ENCODE peak calls at places on chromosomes 11 and 22, in four cellular contexts. Q is choroid plexus epithelial cell, G is neuronal stem cell, U is AG04450. D is an unnamed sample.

GRCh38 chr22:43135565-43135964 is 7.6 kb downstream of the MCAT start:
- DNase-seq in Q (no peak), G (no peak), U (no peak), D (no peak)

GRCh38 chr22:27642104-27642800 is 159.3 kb downstream of the MN1 start:
- DNase-seq in Q (no peak), G (peak), U (no peak), D (no peak)

GRCh38 chr11:1371836-1372465 is 17.8 kb upstream of the BRSK2 start:
- DNase-seq in Q (no peak), G (no peak), U (no peak), D (no peak)

GRCh38 chr11:126816655-126817054 is 183.9 kb downstream of the KIRREL3 start:
- DNase-seq in Q (no peak), G (no peak), U (no peak), D (no peak)

GRCh38 chr22:42670921-42671709 is 21.9 kb upstream of the CYB5R3 start:
- DNase-seq in Q (peak), G (no peak), U (no peak), D (peak)

GRCh38 chr22:37021710-37022482 is 2.4 kb downstream of the MPST start:
- DNase-seq in Q (peak), G (peak), U (no peak), D (peak)

GRCh38 chr11:119218141-119218878 is 12.2 kb downstream of the CBL start:
- DNase-seq in Q (peak), G (no peak), U (peak), D (no peak)

GRCh38 chr22:19097518-19097917 is 24.7 kb downstream of the DGCR2 start:
- DNase-seq in Q (no peak), G (no peak), U (no peak), D (no peak)

GRCh38 chr11:17350455-17351170 is 987 bp upstream of the NCR3LG1 start:
- DNase-seq in Q (no peak), G (no peak), U (no peak), D (no peak)

GRCh38 chr22:35835998-35836691 is 118.5 kb downstream of the APOL5 start:
- DNase-seq in Q (peak), G (peak), U (peak), D (no peak)

GRCh38 chr11:34475656-34476055 is 36.9 kb downstream of the CAT start:
- DNase-seq in Q (no peak), G (no peak), U (no peak), D (no peak)

GRCh38 chr11:35235944-35236666 is 97.1 kb downstream of the CD44 start:
- DNase-seq in Q (no peak), G (no peak), U (no peak), D (no peak)

GRCh38 chr11:24372491-24372890 is 124.4 kb upstream of the LUZP2 start:
- DNase-seq in Q (no peak), G (no peak), U (no peak), D (no peak)

DNA sequence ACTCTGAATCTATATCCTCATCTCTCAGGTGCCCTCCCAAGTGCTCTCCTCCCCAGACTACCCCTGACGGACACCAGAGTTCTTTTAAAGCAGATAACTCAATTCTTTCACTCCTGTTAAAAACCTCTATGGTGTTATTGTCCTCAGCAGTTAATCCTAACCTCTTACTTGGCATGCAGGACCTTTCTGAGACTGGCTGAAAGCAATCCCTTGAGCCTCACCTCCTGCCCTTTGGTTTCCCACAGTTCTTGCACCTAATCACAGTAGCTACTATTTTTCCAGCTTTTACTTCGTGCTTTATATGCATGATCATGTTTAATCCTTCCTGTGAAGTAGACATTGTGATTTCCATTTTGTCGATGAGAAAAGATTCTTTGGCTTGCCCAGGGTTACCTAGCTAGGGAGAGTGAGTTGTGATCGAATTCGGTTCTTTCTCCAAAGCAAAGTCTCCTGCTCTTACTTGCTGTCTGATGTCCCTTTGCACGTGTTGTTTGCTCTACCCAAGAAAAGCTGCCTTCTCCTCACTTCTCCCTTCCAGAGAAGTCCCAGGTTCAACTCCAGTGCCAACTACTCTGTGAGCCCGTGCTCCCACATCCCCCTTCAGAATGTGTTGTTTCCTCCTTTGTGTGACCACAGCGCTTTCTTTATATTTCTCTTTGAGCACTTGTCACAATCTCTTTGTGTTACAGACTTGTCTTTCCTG is 2.1 kb downstream of the UBE2L3 start:
- DNase-seq in Q (no peak), G (no peak), U (no peak), D (peak)
- H3K4me3 ChIP-seq in Q (peak), G (peak), U (peak), D (peak)

GRCh38 chr11:65042899-65043298 is 1.9 kb downstream of the SAC3D1 start:
- DNase-seq in Q (no peak), G (no peak), U (no peak), D (no peak)
- H3K4me3 ChIP-seq in Q (no peak), G (peak), U (no peak), D (no peak)

DNA sequence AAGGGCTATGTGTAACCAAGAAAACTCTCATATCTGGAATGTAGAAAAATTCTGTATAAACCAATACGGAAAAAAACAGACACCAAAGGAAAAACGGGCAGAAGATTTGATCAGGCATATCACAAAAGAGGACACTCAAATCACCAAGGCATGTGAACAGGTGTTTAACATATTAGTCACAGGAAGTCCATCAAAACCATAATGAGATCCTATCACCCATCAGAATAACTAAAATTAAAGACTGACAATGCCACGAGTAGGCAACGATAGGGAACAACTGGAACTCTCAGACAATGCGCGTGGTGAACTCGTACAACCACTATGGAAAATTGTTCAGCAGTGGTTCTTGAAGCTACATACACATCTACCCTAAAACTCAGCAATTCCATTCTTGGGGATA is 94.5 kb downstream of the MICAL3 start:
- DNase-seq in Q (no peak), G (no peak), U (no peak), D (no peak)
- H3K4me3 ChIP-seq in Q (no peak), G (no peak), U (no peak), D (no peak)

GRCh38 chr11:15472405-15472799 is 357.7 kb downstream of the INSC start:
- DNase-seq in Q (no peak), G (no peak), U (no peak), D (no peak)
- H3K4me3 ChIP-seq in Q (no peak), G (no peak), U (no peak), D (no peak)

GRCh38 chr11:77175021-77175842 is 47.2 kb downstream of the MYO7A start:
- DNase-seq in Q (no peak), G (no peak), U (no peak), D (no peak)
- H3K4me3 ChIP-seq in Q (no peak), G (peak), U (no peak), D (no peak)

DNA sequence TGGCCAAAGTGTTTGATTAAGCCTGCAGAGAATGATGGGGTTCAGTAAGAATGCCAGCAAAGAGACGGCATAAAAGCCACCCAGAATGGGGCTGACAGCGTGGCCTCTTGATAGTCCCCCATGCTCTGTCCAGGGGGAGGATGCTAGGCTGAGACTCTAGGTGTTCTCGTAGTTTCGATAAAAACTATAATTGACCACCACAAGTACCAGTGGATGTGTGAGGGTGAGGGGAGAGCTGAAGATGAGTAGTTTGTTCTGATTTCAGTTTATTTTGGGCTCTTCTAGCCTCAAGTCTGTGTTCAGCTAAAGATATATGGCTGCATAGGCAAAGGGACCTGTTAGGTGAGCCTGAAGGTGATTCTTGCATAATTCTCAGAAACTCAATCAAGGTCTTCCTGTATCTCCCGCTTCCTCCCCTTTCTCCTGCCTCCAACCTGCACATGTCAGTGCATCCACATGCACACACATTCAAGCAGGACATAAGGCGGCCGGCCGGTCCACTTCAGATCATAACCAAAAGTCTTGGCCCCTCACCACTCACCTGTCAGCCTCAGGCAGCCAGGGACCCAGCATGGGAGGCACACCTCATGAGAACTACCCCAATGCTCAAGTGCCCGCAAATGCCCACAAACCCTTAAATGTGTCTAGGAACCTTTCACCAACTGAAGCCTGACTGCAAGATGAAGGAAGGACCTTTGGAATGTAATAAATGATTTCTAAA is 31.2 kb downstream of the FLI1 start:
- DNase-seq in Q (no peak), G (no peak), U (no peak), D (peak)
- H3K4me3 ChIP-seq in Q (no peak), G (no peak), U (no peak), D (peak)

GRCh38 chr11:68003846-68004550 is at the start of gene UNC93B1:
- DNase-seq in Q (peak), G (peak), U (no peak), D (peak)

GRCh38 chr11:68002943-68003845 is 703 bp downstream of the UNC93B1 start:
- DNase-seq in Q (no peak), G (no peak), U (no peak), D (peak)

GRCh38 chr11:68004551-68005335 is 846 bp upstream of the UNC93B1 start:
- DNase-seq in Q (no peak), G (no peak), U (no peak), D (no peak)

GRCh38 chr11:67999704-68000103 is 4.2 kb downstream of the UNC93B1 start:
- DNase-seq in Q (no peak), G (no peak), U (no peak), D (peak)

GRCh38 chr11:68002575-68002942 is 1.3 kb downstream of the UNC93B1 start:
- DNase-seq in Q (no peak), G (no peak), U (no peak), D (peak)
- H3K4me3 ChIP-seq in Q (no peak), G (no peak), U (no peak), D (peak)